ENCODE peak calls at places on chromosomes 2 and 18, in six cellular contexts. O is fibroblast of villous mesenchyme, B is transverse colon, Q is AG04450, X is GM23248, C is bronchial epithelial cell. E is an unnamed sample.

GRCh38 chr2:65554765-65555561 is 122.6 kb upstream of the SPRED2 start:
- DNase-seq in O (no peak), B (no peak), Q (no peak), X (peak; percentile 62), C (no peak), E (no peak)

GRCh38 chr2:61993422-61994024 is 88.0 kb downstream of the COMMD1 start:
- DNase-seq in O (peak; percentile 62), B (peak; percentile 22), Q (peak; percentile 11), X (peak; percentile 65), C (peak; percentile 54), E (peak; percentile 56)

GRCh38 chr2:47890711-47891368 is 15.5 kb downstream of the FBXO11 start:
- DNase-seq in O (peak; percentile 63), B (no peak), Q (no peak), X (no peak), C (no peak), E (no peak)

GRCh38 chr2:47264686-47265085 is 109.6 kb upstream of the STPG4 start:
- DNase-seq in O (no peak), B (no peak), Q (no peak), X (no peak), C (no peak), E (no peak)

GRCh38 chr2:214019973-214020345 is 390.9 kb upstream of the VWC2L start:
- DNase-seq in O (peak; percentile 2), B (no peak), Q (no peak), X (peak; percentile 19), C (no peak), E (no peak)

GRCh38 chr2:113676651-113677050 is 49.6 kb downstream of the RABL2A start:
- DNase-seq in O (no peak), B (no peak), Q (no peak), X (no peak), C (no peak), E (no peak)

GRCh38 chr2:55718165-55719008 is 24.7 kb upstream of the PNPT1 start:
- DNase-seq in O (peak; percentile 68), B (peak; percentile 40), Q (peak; percentile 43), X (peak; percentile 84), C (peak; percentile 50), E (peak; percentile 50)

GRCh38 chr18:48560491-48560890 is 21.7 kb downstream of the CTIF start:
- DNase-seq in O (no peak), B (no peak), Q (no peak), X (no peak), C (no peak), E (no peak)

GRCh38 chr2:101152195-101153076 is 1.3 kb upstream of the TBC1D8 start:
- DNase-seq in O (peak; percentile 84), B (peak; percentile 66), Q (no peak), X (peak; percentile 61), C (peak; percentile 67), E (no peak)

GRCh38 chr2:176152350-176153181 is 1.2 kb downstream of the HOXD4 start:
- DNase-seq in O (no peak), B (no peak), Q (no peak), X (no peak), C (no peak), E (no peak)

GRCh38 chr2:150076281-150076680 is 411.2 kb downstream of the RND3 start:
- DNase-seq in O (peak; percentile 83), B (no peak), Q (no peak), X (peak; percentile 86), C (peak; percentile 84), E (no peak)

GRCh38 chr2:163348843-163349395 is 386.9 kb downstream of the FIGN start:
- DNase-seq in O (peak; percentile 87), B (peak; percentile 19), Q (peak; percentile 8), X (peak; percentile 16), C (no peak), E (peak; percentile 69)

GRCh38 chr2:234989183-234989701 is 37.4 kb downstream of the SH3BP4 start:
- DNase-seq in O (no peak), B (peak; percentile 93), Q (no peak), X (no peak), C (peak; percentile 65), E (no peak)

GRCh38 chr18:9140984-9141383 is 4.4 kb downstream of the ANKRD12 start:
- DNase-seq in O (no peak), B (no peak), Q (no peak), X (no peak), C (no peak), E (no peak)

GRCh38 chr18:9137168-9138066 is 836 bp downstream of the ANKRD12 start:
- DNase-seq in O (peak; percentile 88), B (peak; percentile 71), Q (peak; percentile 82), X (peak; percentile 93), C (peak; percentile 82), E (peak; percentile 66)

GRCh38 chr18:9136315-9137141 is at the start of gene ANKRD12:
- DNase-seq in O (peak; percentile 98), B (peak; percentile 99), Q (peak; percentile 94), X (peak; percentile 98), C (peak; percentile 88), E (peak; percentile 100)

GRCh38 chr18:9139400-9140039 is 2.9 kb downstream of the ANKRD12 start:
- DNase-seq in O (no peak), B (no peak), Q (no peak), X (peak; percentile 29), C (no peak), E (no peak)

DNA sequence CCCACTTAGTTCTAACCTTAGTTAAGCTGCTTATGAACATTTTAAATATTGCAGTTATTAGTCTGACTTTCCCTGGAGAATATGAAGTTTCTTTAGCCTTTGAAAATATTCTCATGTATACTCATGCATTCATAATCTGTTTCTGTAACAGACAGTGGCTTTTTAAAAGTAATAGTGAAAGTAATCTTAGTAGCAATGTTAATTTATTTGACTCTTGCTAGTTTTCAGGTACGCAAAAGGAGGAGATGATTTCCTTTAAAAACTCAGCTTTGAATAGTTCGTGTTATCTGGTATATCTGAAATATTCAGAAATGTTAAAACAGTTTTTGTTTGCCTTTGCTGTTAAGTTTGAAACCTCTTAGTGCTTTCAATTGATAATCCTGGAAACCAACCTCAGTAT is 3.8 kb downstream of the ANKRD12 start:
- DNase-seq in O (no peak), B (no peak), Q (no peak), X (peak; percentile 18), C (no peak), E (no peak)
- H3K4me3 ChIP-seq in O (peak overlapping the region; percentile 89), B (peak overlapping the region; percentile 1), Q (no peak overlapping the region), X (peak overlapping the region; percentile 83), C (no peak overlapping the region), E (no peak overlapping the region)

GRCh38 chr2:173963323-173963816 is 1.8 kb downstream of the SP3 start:
- DNase-seq in O (peak; percentile 81), B (peak; percentile 46), Q (no peak), X (peak; percentile 93), C (peak; percentile 67), E (peak; percentile 64)

GRCh38 chr2:173962583-173963110 is 2.5 kb downstream of the SP3 start:
- DNase-seq in O (no peak), B (no peak), Q (no peak), X (no peak), C (no peak), E (no peak)

GRCh38 chr2:173963817-173964564 is 1.2 kb downstream of the SP3 start:
- DNase-seq in O (peak; percentile 89), B (peak; percentile 96), Q (no peak), X (peak; percentile 87), C (peak; percentile 74), E (peak; percentile 94)

GRCh38 chr2:173961346-173961705 is 3.8 kb downstream of the SP3 start:
- DNase-seq in O (no peak), B (no peak), Q (no peak), X (no peak), C (no peak), E (no peak)

GRCh38 chr2:173962036-173962435 is 3.1 kb downstream of the SP3 start:
- DNase-seq in O (peak; percentile 61), B (no peak), Q (no peak), X (peak; percentile 40), C (peak; percentile 58), E (peak; percentile 37)
- H3K4me3 ChIP-seq in O (peak overlapping the region; percentile 91), B (peak overlapping the region; percentile 99), Q (peak overlapping the region; percentile 85), X (peak overlapping the region; percentile 88), C (peak overlapping the region; percentile 88), E (peak overlapping the region; percentile 69)

GRCh38 chr18:50280707-50281294 is 522 bp downstream of the MBD1 start:
- DNase-seq in O (no peak), B (no peak), Q (no peak), X (peak; percentile 14), C (no peak), E (no peak)

GRCh38 chr18:50281972-50282520 is 723 bp upstream of the MBD1 start:
- DNase-seq in O (no peak), B (no peak), Q (no peak), X (no peak), C (no peak), E (no peak)

GRCh38 chr18:50281295-50281971 is at the start of gene MBD1:
- DNase-seq in O (peak; percentile 99), B (peak; percentile 97), Q (peak; percentile 97), X (peak; percentile 99), C (peak; percentile 95), E (peak; percentile 99)

GRCh38 chr18:50277935-50278334 is 3.4 kb downstream of the MBD1 start:
- DNase-seq in O (peak; percentile 51), B (no peak), Q (no peak), X (peak; percentile 47), C (peak; percentile 95), E (no peak)

GRCh38 chr18:50279752-50280151 is 1.6 kb downstream of the MBD1 start:
- DNase-seq in O (no peak), B (no peak), Q (no peak), X (no peak), C (no peak), E (no peak)
- H3K4me3 ChIP-seq in O (peak overlapping the region; percentile 83), B (no peak overlapping the region), Q (peak overlapping the region; percentile 98), X (peak overlapping the region; percentile 92), C (peak overlapping the region; percentile 87), E (peak overlapping the region; percentile 90)

GRCh38 chr2:109614715-109615636 is 812 bp downstream of the SOWAHC start:
- DNase-seq in O (no peak), B (peak; percentile 31), Q (no peak), X (peak; percentile 62), C (no peak), E (no peak)

GRCh38 chr2:109612991-109613921 is 510 bp downstream of the SEPTIN10 start:
- DNase-seq in O (peak; percentile 74), B (peak; percentile 63), Q (no peak), X (peak; percentile 81), C (peak; percentile 39), E (no peak)

GRCh38 chr2:109615637-109616144 is 1.5 kb downstream of the SOWAHC start:
- DNase-seq in O (no peak), B (peak; percentile 47), Q (no peak), X (no peak), C (no peak), E (no peak)

GRCh38 chr2:109616184-109616583 is 2.0 kb downstream of the SOWAHC start:
- DNase-seq in O (no peak), B (no peak), Q (no peak), X (no peak), C (no peak), E (no peak)

DNA sequence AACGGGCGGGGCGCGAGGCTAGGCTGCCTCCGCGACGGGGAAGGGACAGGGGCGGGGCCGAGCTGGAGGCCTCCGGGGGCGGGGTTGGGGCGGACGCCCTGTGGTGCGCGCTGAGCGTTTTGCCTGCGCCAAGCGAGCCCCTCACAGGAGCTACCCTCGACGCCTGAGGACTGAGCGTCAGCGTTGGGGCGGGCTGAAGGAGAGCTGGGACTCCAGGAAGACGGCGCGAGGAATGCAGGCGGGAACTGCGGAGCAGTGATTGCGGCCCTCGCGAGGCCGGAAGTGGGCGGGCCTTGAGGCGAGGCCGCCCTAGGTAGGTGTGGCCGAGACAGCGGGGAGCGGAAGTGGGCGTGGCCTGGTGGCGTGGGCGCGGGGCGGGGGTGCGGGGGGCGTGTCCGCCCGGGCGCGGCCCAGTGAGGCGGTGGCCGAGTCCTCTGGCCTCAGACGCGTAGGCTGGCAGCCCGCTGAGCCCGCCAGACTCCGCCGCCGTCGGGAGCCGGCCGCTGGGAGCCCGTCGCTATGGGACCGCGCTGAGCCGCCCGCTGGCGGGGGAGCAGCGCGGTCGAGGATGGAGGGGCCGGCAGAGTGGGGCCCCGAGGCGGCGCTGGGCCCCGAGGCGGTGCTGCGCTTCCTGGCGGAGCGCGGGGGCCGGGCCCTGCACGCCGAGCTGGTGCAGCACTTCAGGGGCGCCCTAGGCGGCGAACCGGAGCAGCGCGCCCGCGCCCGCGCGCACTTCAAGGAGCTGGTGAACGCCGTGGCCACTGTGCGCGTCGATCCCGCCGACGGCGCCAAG is at the start of the genes SEPTIN10 and SOWAHC:
- DNase-seq in O (peak; percentile 99), B (peak; percentile 96), Q (peak; percentile 99), X (peak; percentile 100), C (peak; percentile 96), E (peak; percentile 3)
- H3K4me3 ChIP-seq in O (peak within 1 kb of the TSS; percentile 93), B (peak within 1 kb of the TSS; percentile 82), Q (peak within 1 kb of the TSS; percentile 80), X (peak within 1 kb of the TSS; percentile 92), C (peak within 1 kb of the TSS; percentile 71), E (peak within 1 kb of the TSS; percentile 33)

E was measured in HL-60.